ENCODE peak calls at places on chromosomes 11 and 22, in five cellular contexts. One of them, this sample, is unnamed.

GRCh38 chr22:24416095-24416494 is 11.3 kb upstream of the ADORA2A start:
- DNase-seq in NCI-H774: no peak
- DNase-seq in stimulated activated CD4-positive, alpha-beta T cell treated with anti-CD3 and anti-CD28 coated beads, Interleukin-1b, Interleukin-23, amount 100 ng/mL, for 48 hours: no peak
- DNase-seq in AG10803: peak
- DNase-seq in hepatic stellate cell: no peak
- DNase-seq in this sample: no peak

GRCh38 chr11:18699269-18699596 is 654 bp downstream of the TMEM86A start:
- DNase-seq in hepatic stellate cell: no peak
- DNase-seq in NCI-H774: no peak
- DNase-seq in stimulated activated CD4-positive, alpha-beta T cell treated with anti-CD3 and anti-CD28 coated beads, Interleukin-1b, Interleukin-23, amount 100 ng/mL, for 48 hours: no peak
- DNase-seq in AG10803: no peak
- DNase-seq in this sample: no peak

GRCh38 chr22:29245626-29246385 is 22.0 kb downstream of the RHBDD3 start:
- DNase-seq in stimulated activated CD4-positive, alpha-beta T cell treated with anti-CD3 and anti-CD28 coated beads, Interleukin-1b, Interleukin-23, amount 100 ng/mL, for 48 hours: peak
- DNase-seq in hepatic stellate cell: peak
- DNase-seq in AG10803: peak
- DNase-seq in NCI-H774: peak
- DNase-seq in this sample: peak

GRCh38 chr11:116167706-116168458 is 604.9 kb downstream of the BUD13 start:
- DNase-seq in stimulated activated CD4-positive, alpha-beta T cell treated with anti-CD3 and anti-CD28 coated beads, Interleukin-1b, Interleukin-23, amount 100 ng/mL, for 48 hours: no peak
- DNase-seq in NCI-H774: no peak
- DNase-seq in AG10803: no peak
- DNase-seq in hepatic stellate cell: no peak
- DNase-seq in this sample: no peak

GRCh38 chr11:76123243-76123642 is 83.1 kb downstream of the WNT11 start:
- DNase-seq in stimulated activated CD4-positive, alpha-beta T cell treated with anti-CD3 and anti-CD28 coated beads, Interleukin-1b, Interleukin-23, amount 100 ng/mL, for 48 hours: no peak
- DNase-seq in AG10803: peak
- DNase-seq in hepatic stellate cell: no peak
- DNase-seq in NCI-H774: no peak
- DNase-seq in this sample: peak

GRCh38 chr11:33475999-33476398 is 218.8 kb downstream of the HIPK3 start:
- DNase-seq in hepatic stellate cell: peak
- DNase-seq in NCI-H774: peak
- DNase-seq in AG10803: peak
- DNase-seq in stimulated activated CD4-positive, alpha-beta T cell treated with anti-CD3 and anti-CD28 coated beads, Interleukin-1b, Interleukin-23, amount 100 ng/mL, for 48 hours: no peak
- DNase-seq in this sample: no peak

GRCh38 chr11:17352925-17353227 is 1.3 kb downstream of the NCR3LG1 start:
- DNase-seq in stimulated activated CD4-positive, alpha-beta T cell treated with anti-CD3 and anti-CD28 coated beads, Interleukin-1b, Interleukin-23, amount 100 ng/mL, for 48 hours: peak
- DNase-seq in AG10803: peak
- DNase-seq in hepatic stellate cell: peak
- DNase-seq in NCI-H774: peak
- DNase-seq in this sample: peak

GRCh38 chr11:121466063-121466794 is 13.5 kb upstream of the SORL1-AS1 start:
- DNase-seq in hepatic stellate cell: peak
- DNase-seq in AG10803: peak
- DNase-seq in NCI-H774: peak
- DNase-seq in stimulated activated CD4-positive, alpha-beta T cell treated with anti-CD3 and anti-CD28 coated beads, Interleukin-1b, Interleukin-23, amount 100 ng/mL, for 48 hours: peak
- DNase-seq in this sample: peak

GRCh38 chr11:41461057-41461681 is 1.7 kb upstream of the LRRC4C start:
- DNase-seq in stimulated activated CD4-positive, alpha-beta T cell treated with anti-CD3 and anti-CD28 coated beads, Interleukin-1b, Interleukin-23, amount 100 ng/mL, for 48 hours: no peak
- DNase-seq in AG10803: no peak
- DNase-seq in hepatic stellate cell: no peak
- DNase-seq in NCI-H774: peak
- DNase-seq in this sample: no peak

GRCh38 chr11:12769834-12770345 is 95.7 kb downstream of the TEAD1 start:
- DNase-seq in hepatic stellate cell: peak
- DNase-seq in stimulated activated CD4-positive, alpha-beta T cell treated with anti-CD3 and anti-CD28 coated beads, Interleukin-1b, Interleukin-23, amount 100 ng/mL, for 48 hours: no peak
- DNase-seq in AG10803: peak
- DNase-seq in NCI-H774: no peak
- DNase-seq in this sample: peak

GRCh38 chr11:71311928-71312510 is 59.6 kb upstream of the SHANK2 start:
- DNase-seq in AG10803: no peak
- DNase-seq in stimulated activated CD4-positive, alpha-beta T cell treated with anti-CD3 and anti-CD28 coated beads, Interleukin-1b, Interleukin-23, amount 100 ng/mL, for 48 hours: no peak
- DNase-seq in NCI-H774: no peak
- DNase-seq in hepatic stellate cell: no peak
- DNase-seq in this sample: no peak